ENCODE peak calls at places on chromosomes 2 and 18, in five cellular contexts. Z is AG04450, C is fibroblast of lung, R is SK-N-MC, N is substantia nigra. K is an unnamed sample.

GRCh38 chr2:110101911-110102774 is 13.5 kb downstream of the MALL start:
- DNase-seq in Z (no peak), C (no peak), R (no peak), N (no peak), K (no peak)

GRCh38 chr2:169509230-169509917 is at the start of gene KLHL41:
- DNase-seq in Z (no peak), C (peak), R (no peak), N (no peak), K (no peak)

GRCh38 chr2:106044021-106044420 is 150.1 kb downstream of the UXS1 start:
- DNase-seq in Z (no peak), C (no peak), R (no peak), N (no peak), K (no peak)

GRCh38 chr2:16139663-16140610 is 199.6 kb downstream of the MYCN start:
- DNase-seq in Z (no peak), C (no peak), R (no peak), N (no peak), K (no peak)

GRCh38 chr2:29522951-29523669 is 398.3 kb downstream of the ALK start:
- DNase-seq in Z (peak), C (peak), R (no peak), N (no peak), K (no peak)

GRCh38 chr18:59700535-59700967 is 3.3 kb upstream of the CCBE1 start:
- DNase-seq in Z (no peak), C (peak), R (no peak), N (no peak), K (no peak)

GRCh38 chr2:151614606-151615306 is 119.5 kb downstream of the NEB start:
- DNase-seq in Z (no peak), C (no peak), R (no peak), N (no peak), K (no peak)

GRCh38 chr18:59610546-59611140 is 86.6 kb downstream of the CCBE1 start:
- DNase-seq in Z (no peak), C (no peak), R (no peak), N (no peak), K (no peak)

GRCh38 chr2:234958311-234958710 is 6.5 kb downstream of the SH3BP4 start:
- DNase-seq in Z (no peak), C (no peak), R (no peak), N (no peak), K (no peak)

GRCh38 chr2:222891890-222892289 is 31.1 kb downstream of the ACSL3 start:
- DNase-seq in Z (no peak), C (peak), R (no peak), N (no peak), K (no peak)

GRCh38 chr2:188894028-188894427 is 80.1 kb upstream of the COL3A1 start:
- DNase-seq in Z (no peak), C (no peak), R (no peak), N (no peak), K (no peak)

GRCh38 chr2:99572380-99572779 is 82.6 kb upstream of the REV1 start:
- DNase-seq in Z (no peak), C (no peak), R (no peak), N (no peak), K (no peak)

GRCh38 chr2:11056614-11057013 is 98.7 kb upstream of the SLC66A3 start:
- DNase-seq in Z (peak), C (peak), R (peak), N (no peak), K (peak)

GRCh38 chr2:53460347-53460746 is 307.3 kb upstream of the CHAC2 start:
- DNase-seq in Z (no peak), C (no peak), R (no peak), N (no peak), K (no peak)

GRCh38 chr2:156322103-156322671 is 10.3 kb downstream of the NR4A2 start:
- DNase-seq in Z (no peak), C (no peak), R (no peak), N (no peak), K (no peak)

GRCh38 chr2:237391140-237391539 is 22.8 kb downstream of the COL6A3 start:
- DNase-seq in Z (no peak), C (no peak), R (no peak), N (no peak), K (no peak)

GRCh38 chr2:144642106-144642505 is 122.2 kb upstream of the ZEB2 start:
- DNase-seq in Z (no peak), C (no peak), R (no peak), N (no peak), K (no peak)

GRCh38 chr2:25042321-25043240 is 705 bp downstream of the EFR3B start:
- DNase-seq in Z (no peak), C (peak), R (no peak), N (no peak), K (no peak)

GRCh38 chr2:203809991-203810510 is 57.5 kb upstream of the CTLA4 start:
- DNase-seq in Z (no peak), C (no peak), R (no peak), N (no peak), K (no peak)

GRCh38 chr2:17571681-17572080 is 31.2 kb downstream of the VSNL1 start:
- DNase-seq in Z (no peak), C (peak), R (no peak), N (no peak), K (no peak)

GRCh38 chr2:68357608-68358337 is 7.3 kb upstream of the PLEK start:
- DNase-seq in Z (peak), C (peak), R (no peak), N (no peak), K (no peak)

GRCh38 chr2:169336677-169337076 is 25.7 kb downstream of the LRP2 start:
- DNase-seq in Z (no peak), C (no peak), R (no peak), N (no peak), K (no peak)

GRCh38 chr2:98825043-98825350 is 94.1 kb upstream of the MGAT4A start:
- DNase-seq in Z (no peak), C (no peak), R (no peak), N (no peak), K (no peak)

GRCh38 chr2:172380436-172381274 is 46.7 kb upstream of the ITGA6 start:
- DNase-seq in Z (no peak), C (peak), R (no peak), N (no peak), K (no peak)

GRCh38 chr2:51919395-51919794 is 887.5 kb upstream of the NRXN1 start:
- DNase-seq in Z (no peak), C (peak), R (no peak), N (no peak), K (no peak)

GRCh38 chr18:75496151-75496550 is 68.6 kb upstream of the SMIM21 start:
- DNase-seq in Z (no peak), C (no peak), R (no peak), N (no peak), K (no peak)

GRCh38 chr2:96962567-96963203 is 23.7 kb downstream of the FAM178B start:
- DNase-seq in Z (no peak), C (no peak), R (peak), N (no peak), K (no peak)

GRCh38 chr2:193334401-193334800 is 1139.7 kb upstream of the TMEFF2 start:
- DNase-seq in Z (no peak), C (no peak), R (no peak), N (no peak), K (no peak)

GRCh38 chr2:229920011-229920781 is 1.6 kb downstream of the TRIP12 start:
- DNase-seq in Z (no peak), C (peak), R (no peak), N (no peak), K (no peak)

GRCh38 chr2:146317959-146318358 is 1526.9 kb upstream of the ACVR2A start:
- DNase-seq in Z (peak), C (peak), R (no peak), N (no peak), K (peak)

GRCh38 chr2:179768765-179769164 is 92.6 kb downstream of the ZNF385B start:
- DNase-seq in Z (no peak), C (peak), R (no peak), N (no peak), K (no peak)

GRCh38 chr2:81412681-81413080 is 1108.1 kb upstream of the LRRTM1 start:
- DNase-seq in Z (no peak), C (peak), R (no peak), N (no peak), K (no peak)

GRCh38 chr2:97849881-97850540 is 136.6 kb downstream of the ZAP70 start:
- DNase-seq in Z (no peak), C (peak), R (no peak), N (no peak), K (peak)

GRCh38 chr2:54853635-54854034 is 130.2 kb downstream of the EML6 start:
- DNase-seq in Z (no peak), C (no peak), R (no peak), N (no peak), K (no peak)

GRCh38 chr18:78621141-78621540 is 358.5 kb upstream of the SALL3 start:
- DNase-seq in Z (no peak), C (no peak), R (no peak), N (no peak), K (no peak)

GRCh38 chr2:64698068-64698645 is 44.4 kb upstream of the SERTAD2 start:
- DNase-seq in Z (no peak), C (no peak), R (no peak), N (no peak), K (no peak)
- H3K27ac ChIP-seq in Z (no peak), C (no peak), R (no peak), N (no peak), K (no peak)

GRCh38 chr18:48613589-48613988 is 74.8 kb downstream of the CTIF start:
- DNase-seq in Z (no peak), C (peak), R (no peak), N (peak), K (no peak)

GRCh38 chr18:48611196-48611595 is 72.4 kb downstream of the CTIF start:
- DNase-seq in Z (no peak), C (no peak), R (no peak), N (no peak), K (no peak)

GRCh38 chr18:48612917-48613316 is 74.1 kb downstream of the CTIF start:
- DNase-seq in Z (no peak), C (no peak), R (no peak), N (no peak), K (no peak)

GRCh38 chr18:48612511-48612910 is 73.7 kb downstream of the CTIF start:
- DNase-seq in Z (no peak), C (no peak), R (no peak), N (no peak), K (no peak)

GRCh38 chr18:48611785-48612480 is 73.1 kb downstream of the CTIF start:
- DNase-seq in Z (no peak), C (no peak), R (no peak), N (no peak), K (no peak)
- H3K27ac ChIP-seq in Z (no peak), C (no peak), R (no peak), N (no peak), K (no peak)

GRCh38 chr2:134799936-134800335 is 38.5 kb upstream of the ACMSD start:
- DNase-seq in Z (no peak), C (no peak), R (no peak), N (no peak), K (no peak)
- H3K27ac ChIP-seq in Z (no peak), C (no peak), R (no peak), N (no peak), K (no peak)

GRCh38 chr2:84925336-84925723 is 19.9 kb downstream of the TMSB10 start:
- DNase-seq in Z (no peak), C (no peak), R (no peak), N (no peak), K (peak)
- H3K27ac ChIP-seq in Z (no peak), C (no peak), R (no peak), N (no peak), K (peak)

GRCh38 chr2:101828267-101829017 is 130.9 kb downstream of the MAP4K4 start:
- DNase-seq in Z (no peak), C (peak), R (no peak), N (no peak), K (no peak)
- H3K27ac ChIP-seq in Z (peak), C (peak), R (no peak), N (peak), K (peak)

GRCh38 chr2:119228964-119229363 is 5.3 kb downstream of the STEAP3 start:
- DNase-seq in Z (no peak), C (no peak), R (no peak), N (no peak), K (no peak)

GRCh38 chr2:119230219-119230618 is 6.6 kb downstream of the STEAP3 start:
- DNase-seq in Z (no peak), C (no peak), R (no peak), N (no peak), K (no peak)

GRCh38 chr2:119231975-119232665 is 8.5 kb downstream of the STEAP3 start:
- DNase-seq in Z (no peak), C (peak), R (no peak), N (no peak), K (no peak)

GRCh38 chr2:119229716-119230115 is 6.1 kb downstream of the STEAP3 start:
- DNase-seq in Z (no peak), C (no peak), R (no peak), N (no peak), K (no peak)

GRCh38 chr2:119230630-119231185 is 7.1 kb downstream of the STEAP3 start:
- DNase-seq in Z (no peak), C (peak), R (no peak), N (peak), K (no peak)
- H3K27ac ChIP-seq in Z (peak), C (peak), R (no peak), N (no peak), K (no peak)

GRCh38 chr2:202813387-202813786 is 58.2 kb downstream of the ICA1L start:
- DNase-seq in Z (no peak), C (no peak), R (no peak), N (no peak), K (no peak)

GRCh38 chr2:202814226-202814625 is 57.3 kb downstream of the ICA1L start:
- DNase-seq in Z (no peak), C (no peak), R (no peak), N (no peak), K (no peak)

DNA sequence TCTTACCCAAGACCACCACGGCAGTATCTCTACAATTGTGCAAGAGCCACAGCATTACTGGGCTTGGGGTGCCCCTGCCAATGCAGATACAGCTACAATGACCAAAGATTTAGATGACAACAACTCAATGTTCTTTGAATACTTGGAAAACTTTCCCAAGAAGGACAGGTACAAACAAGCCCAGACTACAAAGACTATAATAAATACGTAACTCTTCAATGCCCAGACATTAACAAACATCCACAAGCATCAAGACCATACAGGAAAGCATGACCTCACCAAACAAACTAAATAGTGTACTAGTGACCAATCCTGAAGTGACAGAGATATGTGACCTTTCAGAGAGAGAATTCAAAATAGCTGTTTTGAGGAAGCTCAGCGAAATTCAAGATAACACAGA is 62.8 kb downstream of the ICA1L start:
- DNase-seq in Z (no peak), C (no peak), R (no peak), N (no peak), K (peak)
- H3K27ac ChIP-seq in Z (no peak), C (no peak), R (no peak), N (no peak), K (peak)

GRCh38 chr2:216660496-216660895 is 27.3 kb downstream of the IGFBP2 start:
- DNase-seq in Z (no peak), C (no peak), R (no peak), N (no peak), K (no peak)

GRCh38 chr2:216661051-216661450 is 27.8 kb downstream of the IGFBP2 start:
- DNase-seq in Z (no peak), C (no peak), R (no peak), N (no peak), K (no peak)

GRCh38 chr2:216657963-216658362 is 24.7 kb downstream of the IGFBP2 start:
- DNase-seq in Z (no peak), C (no peak), R (no peak), N (no peak), K (no peak)

GRCh38 chr2:216658702-216659231 is 25.5 kb downstream of the IGFBP2 start:
- DNase-seq in Z (no peak), C (no peak), R (no peak), N (no peak), K (no peak)

DNA sequence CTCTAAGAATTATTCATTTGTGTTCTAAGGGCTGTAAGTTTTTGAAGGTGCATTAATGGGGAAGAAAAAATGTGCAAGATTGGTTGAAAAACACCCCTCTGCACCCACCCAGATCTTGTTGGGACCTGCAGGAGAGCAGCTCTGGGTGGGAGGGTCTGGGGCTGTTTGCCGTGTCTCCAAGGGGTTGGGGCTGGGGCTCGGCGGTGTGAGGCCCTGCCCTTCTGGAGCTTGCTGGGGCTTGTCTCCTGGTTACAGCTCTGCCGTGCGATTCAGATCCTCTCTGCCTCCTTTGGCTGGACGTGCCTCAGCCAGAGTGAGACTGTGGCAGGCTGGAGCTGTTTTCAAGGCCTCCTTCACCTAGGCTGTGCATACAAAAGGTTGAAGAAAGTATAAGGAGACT is 26.1 kb downstream of the IGFBP2 start:
- DNase-seq in Z (no peak), C (no peak), R (no peak), N (no peak), K (no peak)
- H3K27ac ChIP-seq in Z (no peak), C (no peak), R (no peak), N (no peak), K (peak)